ENCODE peak calls at places on chromosomes 2 and 18, in eight cellular contexts. B is astrocyte of the cerebellum; L is GM10248; W is endothelial cell; F is left ventricle myocardium inferior; C is CD8-positive, alpha-beta T cell; V is GM12865; T is fibroblast of mammary gland. U is an unnamed sample.

GRCh38 chr2:182866461-182867369 is at the start of gene FRZB:
- DNase-seq in V (no peak), F (peak; percentile 73), T (peak; percentile 74), L (peak; percentile 33), W (peak; percentile 62), B (peak; percentile 40), C (no peak), U (peak; percentile 43)

GRCh38 chr18:38539373-38539772 is 973.8 kb upstream of the CELF4 start:
- DNase-seq in C (no peak), F (no peak), T (no peak), W (no peak), B (no peak), L (no peak), V (no peak), U (no peak)

GRCh38 chr2:179558010-179558911 is 293.6 kb upstream of the SESTD1 start:
- DNase-seq in C (no peak), B (no peak), F (no peak), T (no peak), L (no peak), W (no peak), V (no peak), U (no peak)

GRCh38 chr2:38074047-38074774 is 1.7 kb downstream of the CYP1B1 start:
- DNase-seq in V (no peak), W (no peak), T (no peak), F (peak; percentile 29), B (no peak), L (peak; percentile 31), C (no peak), U (peak; percentile 43)

GRCh38 chr18:3526421-3527354 is 76.7 kb downstream of the TGIF1 start:
- DNase-seq in C (no peak), T (no peak), W (no peak), B (no peak), F (no peak), V (peak; percentile 53), L (peak; percentile 48), U (peak; percentile 45)

GRCh38 chr2:170191166-170191872 is 13.4 kb downstream of the MYO3B start:
- DNase-seq in W (no peak), B (no peak), T (no peak), C (no peak), L (no peak), V (no peak), F (no peak), U (no peak)

GRCh38 chr18:44130365-44130942 is 550.2 kb upstream of the SETBP1 start:
- DNase-seq in V (peak; percentile 55), W (peak; percentile 51), C (no peak), F (no peak), T (peak; percentile 60), L (peak; percentile 26), B (peak; percentile 27), U (peak; percentile 52)

GRCh38 chr2:151374426-151374825 is 17.0 kb downstream of the TNFAIP6 start:
- DNase-seq in W (no peak), V (peak; percentile 54), B (peak; percentile 27), L (peak; percentile 31), C (no peak), F (no peak), T (peak; percentile 87), U (peak; percentile 41)

GRCh38 chr18:61957801-61958516 is 65.2 kb upstream of the RNF152 start:
- DNase-seq in C (no peak), W (no peak), T (peak; percentile 24), B (no peak), F (no peak), V (no peak), L (no peak), U (no peak)

GRCh38 chr2:100071350-100072043 is 70.9 kb downstream of the AFF3 start:
- DNase-seq in T (no peak), L (no peak), C (no peak), F (no peak), W (no peak), V (no peak), B (no peak), U (no peak)

GRCh38 chr18:55109818-55110414 is 150.7 kb upstream of the CCDC68 start:
- DNase-seq in T (no peak), L (no peak), F (no peak), C (no peak), W (no peak), V (no peak), B (no peak), U (no peak)

GRCh38 chr2:64861338-64862000 is 127.7 kb upstream of the SLC1A4 start:
- DNase-seq in F (no peak), B (no peak), L (peak; percentile 50), C (no peak), W (no peak), V (no peak), T (no peak), U (peak; percentile 42)

GRCh38 chr2:237229905-237230304 is 144.2 kb downstream of the COPS8 start:
- DNase-seq in F (no peak), L (no peak), T (no peak), C (no peak), V (no peak), B (no peak), W (no peak), U (no peak)

GRCh38 chr2:237228226-237228625 is 142.5 kb downstream of the COPS8 start:
- DNase-seq in B (no peak), C (no peak), T (no peak), W (no peak), F (no peak), V (no peak), L (no peak), U (no peak)

GRCh38 chr2:237223208-237223861 is 137.6 kb downstream of the COPS8 start:
- DNase-seq in B (peak; percentile 99), T (peak; percentile 100), C (no peak), W (no peak), F (peak; percentile 64), V (no peak), L (no peak), U (no peak)

GRCh38 chr2:237230355-237230754 is 144.7 kb downstream of the COPS8 start:
- DNase-seq in C (no peak), T (no peak), W (no peak), B (no peak), L (no peak), F (no peak), V (no peak), U (no peak)

DNA sequence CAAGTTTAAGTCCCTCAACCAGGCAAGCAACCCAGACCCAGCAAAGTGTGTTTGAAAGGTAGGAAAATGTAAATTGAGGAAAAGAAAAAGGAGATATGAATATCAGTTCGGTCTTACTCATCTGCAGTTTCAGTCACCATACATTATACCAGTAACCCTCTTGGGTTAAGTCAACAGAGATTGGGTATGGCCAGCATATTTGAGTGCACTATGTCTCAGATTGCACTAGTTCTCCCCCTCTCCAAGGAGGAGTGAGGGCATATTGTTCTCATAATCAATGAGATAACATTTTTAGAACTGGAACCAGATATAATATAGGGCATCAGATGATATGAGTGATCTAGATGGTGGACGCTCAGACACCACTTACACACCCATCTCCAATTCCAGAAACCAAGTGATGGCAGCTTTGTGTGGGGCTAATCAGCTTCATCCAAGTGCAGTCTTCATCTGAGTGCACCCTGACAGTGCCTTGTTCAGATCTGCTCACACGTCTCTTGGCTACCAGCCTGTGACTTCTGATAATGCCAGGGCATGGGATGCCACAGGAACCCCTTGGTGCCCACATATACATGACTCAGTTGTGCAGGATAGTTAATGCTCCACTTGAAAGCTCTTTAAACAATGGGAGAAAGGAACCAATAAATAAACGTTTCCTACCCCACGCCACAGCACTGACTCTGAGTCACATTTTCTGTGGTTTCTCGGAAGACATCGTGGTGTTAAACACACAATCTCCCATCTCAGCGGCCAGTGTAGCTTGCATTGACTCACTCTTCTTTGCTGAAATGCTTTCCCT is 141.7 kb downstream of the COPS8 start:
- DNase-seq in B (peak; percentile 92), C (no peak), F (no peak), W (no peak), T (peak; percentile 97), L (no peak), V (no peak), U (no peak)
- TF ChIP-seq CTCF in B (no peak), C (no peak), F (no peak), W (no peak), T (no peak), L (no peak), V (no peak), U (no peak)

DNA sequence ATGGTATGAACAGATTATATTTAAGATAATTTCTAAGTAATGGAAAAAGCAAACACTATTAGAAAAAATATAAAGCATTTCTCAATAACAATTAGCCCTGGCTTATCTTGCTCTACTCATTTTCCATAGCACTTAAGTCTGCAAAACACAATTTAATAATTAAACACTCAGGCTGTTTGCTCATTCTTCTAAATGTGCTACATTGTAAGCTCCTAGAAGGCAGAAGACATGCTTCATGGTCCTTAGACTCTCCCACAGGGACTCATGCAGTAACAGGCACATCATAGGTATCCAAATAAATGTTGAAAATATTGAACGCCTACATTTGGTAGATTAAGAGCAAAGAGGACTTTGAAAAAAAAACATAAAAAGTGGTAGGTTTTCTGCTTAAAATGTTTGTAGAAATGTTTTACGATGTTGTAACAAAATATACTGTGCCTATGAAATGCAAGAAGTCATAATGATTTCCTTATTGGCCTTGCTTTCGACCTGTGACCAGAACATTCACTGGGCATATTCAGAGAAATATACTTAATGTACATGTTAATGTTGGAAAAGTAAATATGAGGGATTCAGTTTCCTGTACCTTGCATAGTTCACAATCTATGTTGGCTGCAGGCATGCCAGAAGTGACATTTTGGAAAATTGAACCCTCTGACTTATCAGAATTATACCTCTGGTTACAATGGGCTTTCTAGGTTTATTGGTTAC is 27.2 kb downstream of the G6PC2 start:
- DNase-seq in F (no peak), W (no peak), L (no peak), C (no peak), B (no peak), V (no peak), T (no peak), U (no peak)
- TF ChIP-seq CTCF in F (no peak), W (no peak), L (no peak), C (no peak), B (no peak), V (no peak), T (no peak), U (no peak)

DNA sequence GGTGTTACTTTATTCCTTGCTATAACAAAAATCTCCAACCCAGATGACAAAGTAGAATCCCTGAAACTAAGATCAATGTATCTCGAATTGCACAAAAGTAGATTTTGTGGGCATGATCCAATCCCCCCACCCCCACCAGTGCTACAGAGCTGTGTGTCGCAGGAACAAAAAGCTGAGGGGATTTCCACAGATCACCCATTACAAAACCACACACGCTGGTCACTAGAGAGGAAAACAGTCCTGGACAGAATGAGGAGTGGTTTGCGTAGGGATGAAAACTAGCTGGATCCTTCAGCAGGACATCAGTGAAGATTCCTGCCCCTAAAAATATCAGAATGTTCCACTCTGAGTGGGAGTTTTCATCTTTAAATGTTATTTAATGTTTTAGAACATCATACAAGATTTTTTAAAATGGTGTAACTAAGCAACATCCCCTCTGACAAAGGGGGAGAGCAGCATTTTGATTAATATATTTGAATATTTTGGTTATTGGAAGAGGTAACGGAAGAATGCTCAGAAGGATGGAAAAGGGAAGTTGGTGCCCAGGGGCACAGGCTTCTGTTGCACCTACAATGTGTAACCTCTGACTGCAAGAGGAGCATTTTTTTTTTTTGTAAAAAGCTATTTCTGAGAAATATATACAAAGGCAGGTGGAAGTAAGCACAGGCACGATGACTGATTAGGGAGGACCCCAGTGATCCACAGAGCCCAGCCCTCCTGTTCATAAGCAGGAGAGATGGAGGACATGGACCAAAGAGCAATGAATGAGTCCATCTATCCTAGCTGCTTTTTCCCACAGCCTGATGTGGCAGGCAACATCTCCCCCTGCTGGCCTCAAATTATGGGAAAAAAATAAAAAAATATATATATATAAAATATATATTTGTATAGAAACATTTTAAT is 165.6 kb upstream of the STK17B start:
- DNase-seq in T (peak; percentile 60), W (no peak), F (no peak), B (peak; percentile 28), V (peak; percentile 38), L (no peak), C (no peak), U (no peak)
- TF ChIP-seq CTCF in T (peak; percentile 53), W (peak; percentile 70), F (peak; percentile 54), B (peak; percentile 61), V (peak; percentile 17), L (no peak), C (peak; percentile 67), U (no peak)

GRCh38 chr18:70377317-70377799 is 88.5 kb downstream of the SOCS6 start:
- DNase-seq in C (no peak), W (no peak), T (peak; percentile 36), L (no peak), F (no peak), B (no peak), V (no peak), U (no peak)
- TF ChIP-seq CTCF in C (no peak), W (no peak), T (no peak), L (no peak), F (no peak), B (no peak), V (no peak), U (no peak)

U was measured in GM13976.